ENCODE peak calls at places on chromosomes 6 and 20, in five cellular contexts. J, D, Z, V and C are unnamed samples.

GRCh38 chr6:15498640-15499039 is 164.2 kb downstream of the DTNBP1 start:
- DNase-seq in J (peak), Z (no peak), D (no peak), V (no peak), C (no peak)

GRCh38 chr20:58092353-58092752 is 136.1 kb downstream of the ANKRD60 start:
- DNase-seq in Z (no peak), J (no peak), V (no peak), D (no peak), C (no peak)

GRCh38 chr6:99836471-99836870 is 157.6 kb downstream of the MCHR2 start:
- DNase-seq in Z (no peak), J (peak), D (no peak), V (no peak), C (no peak)

GRCh38 chr20:46011631-46012482 is 3.1 kb downstream of the MMP9 start:
- DNase-seq in Z (no peak), J (no peak), V (no peak), D (peak), C (peak)

GRCh38 chr20:36917943-36918342 is 33.6 kb downstream of the SAMHD1 start:
- DNase-seq in J (no peak), V (no peak), Z (no peak), D (no peak), C (no peak)

GRCh38 chr20:60138263-60139127 is 180.3 kb downstream of the CDH26 start:
- DNase-seq in V (no peak), D (no peak), Z (no peak), J (no peak), C (peak)

GRCh38 chr20:22492497-22492896 is 91.9 kb downstream of the FOXA2 start:
- DNase-seq in V (no peak), Z (no peak), J (no peak), D (no peak), C (no peak)

GRCh38 chr6:49550413-49551125 is at the start of gene C6orf141:
- DNase-seq in V (no peak), J (no peak), Z (no peak), D (peak), C (peak)

GRCh38 chr6:9056556-9056955 is 621.2 kb upstream of the SLC35B3 start:
- DNase-seq in Z (no peak), D (no peak), J (no peak), V (no peak), C (no peak)
- TF ChIP-seq CTCF in Z (no peak), D (no peak), J (no peak), V (no peak), C (no peak)

GRCh38 chr20:2210646-2211556 is 84.9 kb upstream of the TGM3 start:
- DNase-seq in D (no peak), V (no peak), J (peak), Z (no peak), C (no peak)
- TF ChIP-seq CTCF in D (no peak), V (no peak), J (peak), Z (no peak), C (no peak)

DNA sequence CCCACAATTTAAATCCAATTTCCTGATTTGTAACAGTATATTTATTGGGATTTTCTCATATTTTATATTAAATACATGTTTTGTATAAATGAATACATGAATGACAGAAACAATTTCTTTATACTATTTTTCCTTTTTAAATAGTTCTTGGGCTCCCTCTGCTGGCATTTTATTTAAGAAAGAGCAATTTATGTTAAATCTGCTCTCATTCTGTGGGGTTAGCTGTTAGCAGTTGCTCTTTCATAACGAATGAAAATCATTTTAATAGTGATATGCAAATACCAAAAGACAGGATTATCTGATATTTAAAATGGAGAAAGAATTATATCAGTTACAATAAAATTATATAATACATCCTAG is 118.3 kb downstream of the RALGAPA2 start:
- DNase-seq in D (peak), Z (no peak), V (no peak), J (no peak), C (peak)
- TF ChIP-seq CTCF in D (peak), Z (peak), V (no peak), J (peak), C (no peak)

GRCh38 chr6:169751242-169752073 is at the start of the genes DYNLT2 and ERMARD:
- DNase-seq in Z (peak), J (peak), V (peak), D (peak), C (peak)
- TF ChIP-seq CTCF in Z (peak), J (peak), V (peak), D (peak), C (no peak)

GRCh38 chr6:95366414-95366813 is 210.9 kb upstream of the MANEA start:
- DNase-seq in J (no peak), V (no peak), Z (no peak), D (no peak), C (no peak)
- TF ChIP-seq CTCF in J (no peak), V (no peak), Z (no peak), D (no peak), C (no peak)

GRCh38 chr20:34705383-34706021 is 1.4 kb downstream of the TP53INP2 start:
- DNase-seq in V (no peak), J (no peak), D (no peak), Z (no peak), C (no peak)
- TF ChIP-seq CTCF in V (no peak), J (peak), D (peak), Z (no peak), C (peak)